ENCODE peak calls at places on chromosomes 2 and 18, in six cellular contexts. R is breast epithelium, E is NCI-H1105, G is HTR-8/SVneo, Q is skeletal muscle cell, M is uterus. O is an unnamed sample.

GRCh38 chr2:70531419-70532130 is 22.1 kb downstream of the TGFA start:
- DNase-seq in Q (no peak), M (no peak), E (no peak), R (no peak), G (no peak), O (no peak)

GRCh38 chr2:26901326-26902183 is 53.6 kb downstream of the DPYSL5 start:
- DNase-seq in E (no peak), R (no peak), G (no peak), Q (no peak), M (no peak), O (no peak)

GRCh38 chr18:79386547-79386946 is 9.2 kb upstream of the NFATC1 start:
- DNase-seq in M (no peak), G (no peak), E (no peak), Q (no peak), R (no peak), O (no peak)

GRCh38 chr2:3142210-3142609 is 235.4 kb downstream of the EIPR1 start:
- DNase-seq in M (no peak), Q (no peak), R (no peak), E (no peak), G (no peak), O (no peak)

GRCh38 chr2:20040489-20041172 is 10.8 kb downstream of the LAPTM4A start:
- DNase-seq in E (no peak), Q (no peak), R (no peak), G (no peak), M (no peak), O (no peak)

GRCh38 chr2:215528555-215528954 is 92.7 kb upstream of the FN1 start:
- DNase-seq in M (no peak), Q (peak; percentile 100), R (no peak), G (peak; percentile 51), E (no peak), O (no peak)

GRCh38 chr2:241217320-241218031 is 29.0 kb downstream of the ANO7 start:
- DNase-seq in M (peak; percentile 72), E (no peak), Q (peak; percentile 40), G (peak; percentile 56), R (peak; percentile 67), O (no peak)

GRCh38 chr2:14303366-14304115 is 329.0 kb upstream of the LRATD1 start:
- DNase-seq in R (no peak), E (no peak), G (no peak), Q (no peak), M (no peak), O (no peak)

GRCh38 chr2:64989126-64989981 is at the start of gene SLC1A4:
- DNase-seq in E (peak; percentile 81), R (peak; percentile 78), Q (peak; percentile 57), M (peak; percentile 96), G (peak; percentile 90), O (peak; percentile 49)

GRCh38 chr2:173346035-173346434 is 8.6 kb upstream of the CDCA7 start:
- DNase-seq in Q (no peak), R (no peak), G (no peak), E (no peak), M (no peak), O (no peak)

GRCh38 chr18:22517356-22517755 is 99.6 kb upstream of the CTAGE1 start:
- DNase-seq in Q (peak; percentile 23), G (no peak), R (no peak), E (no peak), M (no peak), O (no peak)

O was measured in CD8-positive, alpha-beta T cell.